ENCODE peak calls at places on chromosomes 13 and 19, in six cellular contexts. N is CD4-positive, alpha-beta memory T cell; C is tibial artery; X is neural progenitor cell; L is MM.1S; I is uterus. O is an unnamed sample.

GRCh38 chr13:69579351-69579750 is 528.3 kb upstream of the ATXN8OS start:
- DNase-seq in N (no peak), C (no peak), X (no peak), L (peak; percentile 7), I (no peak), O (no peak)

GRCh38 chr13:61383101-61383500 is 32.5 kb downstream of the PCDH20 start:
- DNase-seq in N (no peak), C (no peak), X (no peak), L (no peak), I (no peak), O (no peak)

GRCh38 chr19:31560771-31561080 is 211.5 kb upstream of the TSHZ3 start:
- DNase-seq in N (no peak), C (no peak), X (no peak), L (no peak), I (no peak), O (no peak)

GRCh38 chr13:78650725-78651083 is 8.3 kb downstream of the OBI1 start:
- DNase-seq in N (no peak), C (no peak), X (no peak), L (no peak), I (no peak), O (no peak)

GRCh38 chr13:107803822-107804495 is 411.4 kb downstream of the LIG4 start:
- DNase-seq in N (no peak), C (no peak), X (no peak), L (no peak), I (no peak), O (no peak)

GRCh38 chr13:109627649-109628048 is 158.7 kb downstream of the IRS2 start:
- DNase-seq in N (no peak), C (no peak), X (no peak), L (no peak), I (no peak), O (no peak)

GRCh38 chr13:67763984-67764383 is 533.8 kb upstream of the PCDH9 start:
- DNase-seq in N (no peak), C (no peak), X (no peak), L (no peak), I (no peak), O (no peak)

GRCh38 chr19:36140289-36141038 is 598 bp downstream of the CAPNS1 start:
- DNase-seq in N (peak; percentile 46), C (peak; percentile 41), X (peak; percentile 73), L (peak; percentile 39), I (peak; percentile 48), O (no peak)

GRCh38 chr13:27006519-27007161 is 165.0 kb downstream of the USP12 start:
- DNase-seq in N (no peak), C (no peak), X (peak; percentile 43), L (no peak), I (no peak), O (no peak)
- H3K4me3 ChIP-seq in N (no peak overlapping the region), C (peak overlapping the region; percentile 48), X (peak overlapping the region; percentile 51), L (no peak overlapping the region), I (no peak overlapping the region), O (no peak overlapping the region)

DNA sequence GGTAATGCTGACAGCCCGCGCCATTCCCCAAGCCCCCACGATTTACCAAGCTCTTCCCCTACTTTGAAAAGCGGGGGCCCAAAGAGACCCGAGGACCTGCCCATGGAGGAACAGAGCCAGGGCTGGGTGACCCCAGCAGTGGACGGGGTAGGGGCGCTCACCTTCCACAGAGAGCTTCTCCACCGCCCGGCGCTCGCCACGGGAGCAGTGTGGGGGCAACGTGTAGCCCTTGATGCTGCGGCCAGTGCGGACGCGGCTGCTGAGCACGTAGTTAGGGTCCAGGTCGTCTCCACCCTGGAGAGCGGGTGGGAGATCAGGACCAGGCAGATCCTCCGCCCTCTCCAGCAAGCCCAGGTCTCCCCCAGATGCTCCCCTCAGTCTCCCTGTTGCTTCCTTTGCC is 7.4 kb downstream of the CKM start:
- DNase-seq in N (no peak), C (no peak), X (no peak), L (no peak), I (no peak), O (no peak)
- H3K4me1 ChIP-seq in N (no peaks in the 10 kb centered on the region), C (no peaks in the 10 kb centered on the region), X (no peaks in the 10 kb centered on the region), L (no peaks in the 10 kb centered on the region), I (no peaks in the 10 kb centered on the region), O (no peaks in the 10 kb centered on the region)

DNA sequence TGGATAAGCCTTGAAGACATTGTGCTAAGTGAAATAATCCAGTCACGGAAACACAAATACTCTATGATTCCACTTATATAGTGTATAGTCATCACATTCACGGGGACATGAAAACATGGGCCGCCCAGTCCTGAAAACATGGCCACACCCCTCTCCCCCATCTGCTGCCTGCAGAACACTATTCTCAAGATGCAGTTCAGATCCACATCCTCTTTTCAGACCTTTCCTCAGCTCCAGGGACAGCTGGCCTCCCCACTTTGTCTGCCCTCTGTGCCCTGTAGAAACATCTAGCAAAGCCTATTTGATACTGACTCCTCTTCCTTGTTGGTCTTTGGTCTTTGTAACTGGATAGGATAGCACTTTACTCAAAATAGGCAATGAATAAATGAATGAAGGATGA is 8.3 kb downstream of the RFX2 start:
- DNase-seq in N (no peak), C (no peak), X (no peak), L (no peak), I (no peak), O (no peak)
- H3K4me3 ChIP-seq in N (no peak overlapping the region), C (no peak overlapping the region), X (no peak overlapping the region), L (no peak overlapping the region), I (no peak overlapping the region), O (no peak overlapping the region)

GRCh38 chr19:44750713-44751112 is 2.2 kb downstream of the BCL3 start:
- DNase-seq in N (no peak), C (no peak), X (no peak), L (no peak), I (no peak), O (no peak)
- H3K4me1 ChIP-seq in N (peaks cover 74% of the 10 kb centered on the region), C (peaks cover 84% of the 10 kb centered on the region), X (peaks cover 10% of the 10 kb centered on the region), L (peaks cover 48% of the 10 kb centered on the region), I (no peaks in the 10 kb centered on the region), O (peaks cover 66% of the 10 kb centered on the region)

DNA sequence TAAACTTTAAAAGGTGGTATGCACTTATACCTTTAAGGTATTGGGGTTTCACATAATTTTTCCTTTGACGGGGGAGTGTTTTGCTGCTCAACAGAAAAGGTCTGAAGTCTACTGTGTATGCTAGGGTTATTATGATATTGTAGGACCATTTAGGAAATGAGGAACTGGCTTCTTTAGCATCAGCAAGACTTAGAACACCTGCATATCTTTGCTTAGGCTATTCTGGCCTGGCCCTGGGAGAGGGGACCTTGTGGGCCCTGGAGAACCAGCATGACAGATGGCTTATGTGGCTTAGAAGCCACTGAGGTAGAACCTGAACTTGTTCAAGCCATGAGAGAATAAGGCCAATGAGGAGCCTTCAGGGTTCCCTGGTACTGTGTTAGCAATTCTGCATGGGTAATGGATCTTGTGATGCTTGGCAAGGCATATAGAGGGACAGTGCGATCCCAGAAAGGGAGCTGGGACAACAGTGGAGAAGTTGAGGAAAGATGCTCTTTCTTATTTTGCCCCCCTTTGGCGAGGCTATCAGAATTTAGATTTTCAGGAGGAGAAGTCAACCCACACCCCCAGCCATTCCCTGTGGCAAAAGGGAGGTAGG is 4.3 kb downstream of the RGCC start:
- DNase-seq in N (peak; percentile 32), C (no peak), X (no peak), L (no peak), I (no peak), O (no peak)
- H3K4me3 ChIP-seq in N (peak overlapping the region; percentile 58), C (no peak overlapping the region), X (no peak overlapping the region), L (no peak overlapping the region), I (no peak overlapping the region), O (peak overlapping the region; percentile 93)

GRCh38 chr19:51598159-51598915 is 27.3 kb downstream of the ZNF175 start:
- DNase-seq in N (no peak), C (no peak), X (no peak), L (no peak), I (no peak), O (no peak)
- H3K4me1 ChIP-seq in N (peaks cover 10% of the 10 kb centered on the region), C (peaks cover 12% of the 10 kb centered on the region), X (no peaks in the 10 kb centered on the region), L (no peaks in the 10 kb centered on the region), I (no peaks in the 10 kb centered on the region), O (peaks cover 9% of the 10 kb centered on the region)